ENCODE peak calls at places on chromosomes 6 and 20, in seven cellular contexts. L, V, P, Y, R, X and T are unnamed samples.

GRCh38 chr6:87815449-87815848 is 113.4 kb upstream of the AKIRIN2 start:
- DNase-seq in L (no peak), V (no peak), P (no peak), Y (no peak), R (no peak), X (no peak), T (no peak)

GRCh38 chr6:35051997-35052583 is 89.0 kb downstream of the TCP11 start:
- DNase-seq in L (no peak), V (no peak), P (no peak), Y (no peak), R (no peak), X (no peak), T (no peak)

GRCh38 chr6:160534050-160534696 is 129.9 kb downstream of the LPA start:
- DNase-seq in L (peak), V (peak), P (peak), Y (peak), R (peak), X (peak), T (peak)

GRCh38 chr20:10316582-10316981 is 98.0 kb downstream of the SNAP25 start:
- DNase-seq in L (peak), V (no peak), P (no peak), Y (no peak), R (no peak), X (no peak), T (no peak)

GRCh38 chr20:5863040-5863811 is 87.1 kb downstream of the TRMT6 start:
- DNase-seq in L (no peak), V (peak), P (no peak), Y (peak), R (peak), X (peak), T (no peak)

GRCh38 chr20:42483694-42484303 is 705.9 kb downstream of the PTPRT start:
- DNase-seq in L (peak), V (no peak), P (peak), Y (no peak), R (no peak), X (no peak), T (no peak)

GRCh38 chr20:43975096-43975768 is 60.6 kb downstream of the TOX2 start:
- DNase-seq in L (no peak), V (peak), P (peak), Y (no peak), R (peak), X (peak), T (no peak)

GRCh38 chr6:41120058-41120457 is 34.1 kb downstream of the TREML1 start:
- DNase-seq in L (no peak), V (no peak), P (no peak), Y (no peak), R (no peak), X (no peak), T (no peak)

GRCh38 chr6:37432590-37432915 is 468 bp upstream of the CMTR1 start:
- DNase-seq in L (no peak), V (no peak), P (peak), Y (no peak), R (no peak), X (peak), T (no peak)

GRCh38 chr6:135880066-135880972 is 28.8 kb downstream of the PDE7B start:
- DNase-seq in L (no peak), V (peak), P (peak), Y (no peak), R (peak), X (peak), T (peak)

GRCh38 chr20:17992847-17993508 is 24.2 kb downstream of the MGME1 start:
- DNase-seq in L (no peak), V (no peak), P (no peak), Y (no peak), R (no peak), X (no peak), T (no peak)

GRCh38 chr6:7815716-7816115 is 89.8 kb downstream of the BMP6 start:
- DNase-seq in L (no peak), V (no peak), P (no peak), Y (no peak), R (no peak), X (no peak), T (no peak)